ENCODE peak calls at places on chromosomes 3 and 15, in nine cellular contexts. K, T, V, C, R, E, O, X and U are unnamed samples.
A peak's percentile ranks its signal among the peaks of the same experiment; 100 is the strongest.

GRCh38 chr3:10836676-10837075 is 20.6 kb downstream of the SLC6A11 start:
- DNase-seq in R (no peak), O (no peak), X (no peak), T (no peak), V (no peak), C (no peak), E (no peak), K (no peak), U (no peak)

GRCh38 chr15:40345867-40346578 is 4.8 kb upstream of the PHGR1 start:
- DNase-seq in E (no peak), V (no peak), O (no peak), R (no peak), C (no peak), K (peak; percentile 36), T (no peak), X (no peak), U (no peak)

GRCh38 chr3:142902356-142902755 is 13.5 kb upstream of the PCOLCE2 start:
- DNase-seq in K (no peak), C (no peak), O (no peak), R (no peak), X (no peak), E (no peak), T (no peak), V (no peak), U (no peak)

GRCh38 chr3:98900265-98901031 is 1.0 kb downstream of the DCBLD2 start:
- DNase-seq in V (peak; percentile 27), R (no peak), O (no peak), X (no peak), E (no peak), K (no peak), C (no peak), T (no peak), U (no peak)

GRCh38 chr3:187139895-187140253 is 578 bp upstream of the RPL39L start:
- DNase-seq in C (no peak), R (no peak), E (no peak), T (no peak), X (no peak), K (no peak), V (no peak), O (no peak), U (no peak)

GRCh38 chr3:88632226-88632625 is 475.2 kb upstream of the EPHA3 start:
- DNase-seq in R (no peak), X (no peak), T (no peak), O (no peak), V (peak; percentile 34), C (no peak), E (no peak), K (no peak), U (no peak)

GRCh38 chr15:64379216-64379960 is 1.9 kb downstream of the PCLAF start:
- DNase-seq in O (no peak), T (no peak), V (peak; percentile 18), K (no peak), X (no peak), R (no peak), E (no peak), C (no peak), U (peak; percentile 3)

GRCh38 chr3:17901893-17902292 is 159.5 kb upstream of the TBC1D5 start:
- DNase-seq in V (no peak), X (no peak), C (no peak), R (no peak), K (no peak), T (no peak), O (peak; percentile 20), E (no peak), U (no peak)

GRCh38 chr15:67068724-67069400 is 3.5 kb downstream of the SMAD3 start:
- DNase-seq in E (no peak), X (no peak), V (no peak), R (no peak), C (peak; percentile 63), O (no peak), K (no peak), T (no peak), U (no peak)

GRCh38 chr15:92629975-92630626 is 25.5 kb downstream of the FAM174B start:
- DNase-seq in T (no peak), O (no peak), K (no peak), R (peak; percentile 25), C (no peak), V (no peak), E (no peak), X (no peak), U (no peak)

GRCh38 chr3:10371167-10371566 is 50.3 kb upstream of the SEC13 start:
- DNase-seq in T (no peak), X (no peak), R (no peak), E (no peak), K (no peak), C (peak; percentile 20), O (no peak), V (peak; percentile 77), U (no peak)

GRCh38 chr3:143171141-143171651 is 51.6 kb downstream of the CHST2 start:
- DNase-seq in C (peak; percentile 77), K (no peak), T (no peak), X (no peak), V (no peak), E (no peak), R (no peak), O (peak; percentile 45), U (no peak)

GRCh38 chr3:27349832-27350231 is 19.4 kb downstream of the NEK10 start:
- DNase-seq in R (no peak), X (no peak), C (no peak), T (no peak), K (no peak), O (no peak), E (no peak), V (no peak), U (no peak)

GRCh38 chr3:63278171-63278999 is at the start of gene SYNPR:
- DNase-seq in X (no peak), O (no peak), V (no peak), K (peak; percentile 51), C (no peak), E (no peak), T (no peak), R (no peak), U (no peak)

GRCh38 chr3:129745253-129745652 is 138.8 kb upstream of the PLXND1 start:
- DNase-seq in X (no peak), T (no peak), O (no peak), K (no peak), R (no peak), E (no peak), V (no peak), C (peak; percentile 85), U (peak; percentile 63)

GRCh38 chr15:55630921-55631320 is 42.8 kb upstream of the PYGO1 start:
- DNase-seq in E (no peak), X (no peak), K (no peak), O (no peak), T (no peak), R (no peak), C (no peak), V (no peak), U (no peak)

GRCh38 chr3:12440927-12441326 is 43.4 kb upstream of the TSEN2 start:
- DNase-seq in K (peak; percentile 86), T (no peak), X (peak; percentile 84), V (no peak), E (no peak), R (no peak), C (peak; percentile 45), O (no peak), U (peak; percentile 61)

GRCh38 chr3:63199606-63200005 is 78.5 kb upstream of the SYNPR start:
- DNase-seq in T (no peak), K (no peak), V (no peak), C (no peak), O (no peak), R (no peak), E (no peak), X (no peak), U (no peak)

GRCh38 chr15:45662375-45662774 is 27.5 kb downstream of the SQOR start:
- DNase-seq in V (no peak), X (no peak), T (no peak), R (no peak), E (peak; percentile 13), C (no peak), O (no peak), K (no peak), U (no peak)
- TF ChIP-seq CTCF in V (no peak), X (no peak), T (no peak), R (no peak), E (no peak), C (no peak), O (no peak), K (no peak), U (no peak)

GRCh38 chr15:35557544-35557943 is 11.6 kb upstream of the DPH6 start:
- DNase-seq in V (peak; percentile 68), X (no peak), T (no peak), C (peak; percentile 90), E (no peak), K (no peak), R (no peak), O (no peak), U (peak; percentile 48)
- TF ChIP-seq CTCF in V (no peak), X (no peak), T (no peak), C (no peak), E (no peak), K (no peak), R (no peak), O (no peak), U (no peak)

GRCh38 chr15:29568840-29569532 is 253.3 kb downstream of the TJP1 start:
- DNase-seq in O (no peak), X (no peak), T (no peak), E (peak; percentile 16), C (no peak), R (no peak), V (peak; percentile 33), K (no peak), U (no peak)

GRCh38 chr15:29570931-29571727 is 251.1 kb downstream of the TJP1 start:
- DNase-seq in X (no peak), V (no peak), R (no peak), E (peak; percentile 62), T (no peak), O (no peak), C (no peak), K (peak; percentile 65), U (no peak)

GRCh38 chr15:29571728-29572454 is 250.4 kb downstream of the TJP1 start:
- DNase-seq in V (no peak), O (no peak), C (no peak), X (no peak), R (no peak), T (no peak), E (peak; percentile 42), K (no peak), U (no peak)

GRCh38 chr15:29569533-29570092 is 252.7 kb downstream of the TJP1 start:
- DNase-seq in V (no peak), K (no peak), R (no peak), C (no peak), O (no peak), T (no peak), E (peak; percentile 22), X (no peak), U (no peak)

GRCh38 chr15:29570121-29570930 is 251.9 kb downstream of the TJP1 start:
- DNase-seq in O (no peak), T (no peak), C (no peak), R (no peak), V (no peak), X (peak; percentile 17), K (peak; percentile 72), E (peak; percentile 27), U (no peak)
- TF ChIP-seq CTCF in O (no peak), T (no peak), C (no peak), R (no peak), V (no peak), X (no peak), K (no peak), E (no peak), U (no peak)

GRCh38 chr3:196524527-196524926 is 9.4 kb upstream of the SMCO1 start:
- DNase-seq in C (peak; percentile 17), T (no peak), R (no peak), X (no peak), V (peak; percentile 25), O (no peak), K (no peak), E (no peak), U (no peak)
- TF ChIP-seq CTCF in C (peak; percentile 25), T (no peak), R (no peak), X (no peak), V (no peak), O (peak; percentile 25), K (no peak), E (no peak), U (no peak)